ENCODE peak calls at places on chromosomes 12 and 14, in six cellular contexts. V is mammary epithelial cell, X is right atrium auricular region, F is endothelial cell of umbilical vein, E is astrocyte of the spinal cord, C is mesendoderm. M is an unnamed sample.

GRCh38 chr12:19547258-19547657 is 108.0 kb downstream of the AEBP2 start:
- DNase-seq in C (no peak), E (peak; percentile 43), V (no peak), X (no peak), F (peak; percentile 85), M (peak; percentile 84)

GRCh38 chr12:117155278-117156060 is 34.8 kb downstream of the FBXO21 start:
- DNase-seq in C (peak; percentile 99), E (peak; percentile 37), V (peak; percentile 80), X (no peak), F (peak; percentile 12), M (peak; percentile 39)

GRCh38 chr14:52112336-52113018 is 43.6 kb upstream of the NID2 start:
- DNase-seq in X (no peak), V (peak; percentile 87), E (peak; percentile 40), F (no peak), C (no peak), M (peak; percentile 47)

GRCh38 chr12:52362118-52362726 is 5.1 kb downstream of the KRT85 start:
- DNase-seq in E (no peak), F (no peak), C (peak; percentile 13), X (no peak), V (no peak), M (no peak)

GRCh38 chr12:111076611-111077451 is 156.5 kb upstream of the MYL2 start:
- DNase-seq in E (no peak), V (no peak), X (no peak), F (no peak), C (no peak), M (no peak)

GRCh38 chr12:104612381-104612780 is 155.6 kb downstream of the CHST11 start:
- DNase-seq in V (no peak), C (no peak), F (no peak), X (no peak), E (no peak), M (no peak)

GRCh38 chr12:17235996-17236395 is 630.0 kb upstream of the LMO3 start:
- DNase-seq in C (peak; percentile 54), V (no peak), X (no peak), F (no peak), E (no peak), M (no peak)

GRCh38 chr12:852864-853263 is 96.6 kb downstream of the RAD52 start:
- DNase-seq in V (no peak), X (no peak), C (no peak), F (no peak), E (no peak), M (no peak)

GRCh38 chr12:114955414-114956014 is 271.5 kb upstream of the TBX3 start:
- DNase-seq in X (no peak), V (peak; percentile 6), E (no peak), F (no peak), C (no peak), M (peak; percentile 43)

GRCh38 chr12:56829908-56830307 is 66.8 kb downstream of the HSD17B6 start:
- DNase-seq in F (no peak), C (no peak), V (no peak), X (no peak), E (no peak), M (no peak)

GRCh38 chr12:116687888-116688287 is 50.0 kb downstream of the SPRING1 start:
- DNase-seq in X (no peak), V (no peak), F (peak; percentile 28), E (no peak), C (peak; percentile 95), M (peak; percentile 34)

GRCh38 chr12:27696864-27697564 is 767 bp downstream of the REP15 start:
- DNase-seq in V (no peak), X (no peak), F (no peak), E (no peak), C (no peak), M (no peak)

GRCh38 chr14:49619730-49620129 is 696 bp downstream of the RPL36AL start:
- DNase-seq in X (no peak), F (no peak), E (no peak), V (no peak), C (no peak), M (no peak)

GRCh38 chr14:52043690-52044089 is 25.2 kb downstream of the NID2 start:
- DNase-seq in F (peak; percentile 37), C (peak; percentile 67), V (no peak), E (no peak), X (no peak), M (peak; percentile 57)

GRCh38 chr12:94980577-94980976 is 22.9 kb downstream of the NDUFA12 start:
- DNase-seq in F (peak; percentile 34), C (no peak), E (peak; percentile 56), V (no peak), X (no peak), M (peak; percentile 75)

GRCh38 chr12:561908-562593 is 101.2 kb downstream of the NINJ2 start:
- DNase-seq in X (no peak), C (no peak), E (no peak), V (no peak), F (no peak), M (no peak)

GRCh38 chr12:109020750-109021380 is at the start of gene SVOP:
- DNase-seq in V (peak; percentile 65), E (peak; percentile 84), X (peak; percentile 67), C (peak; percentile 93), F (peak; percentile 75), M (peak; percentile 88)

GRCh38 chr14:21385170-21385904 is 1.5 kb upstream of the SUPT16H start:
- DNase-seq in V (no peak), F (no peak), E (no peak), C (no peak), X (no peak), M (no peak)

GRCh38 chr14:28603606-28604005 is 163.0 kb upstream of the FOXG1 start:
- DNase-seq in C (no peak), X (no peak), E (no peak), V (peak; percentile 29), F (no peak), M (no peak)

GRCh38 chr12:86671001-86671400 is 414.8 kb upstream of the MGAT4C start:
- DNase-seq in V (no peak), C (no peak), X (no peak), F (no peak), E (no peak), M (no peak)

GRCh38 chr12:45191239-45191638 is 24.7 kb upstream of the ANO6 start:
- DNase-seq in V (peak; percentile 29), E (peak; percentile 37), F (peak; percentile 35), C (no peak), X (no peak), M (peak; percentile 43)

GRCh38 chr12:97181571-97182265 is 274.7 kb downstream of the NEDD1 start:
- DNase-seq in E (no peak), C (peak; percentile 47), V (no peak), X (no peak), F (peak; percentile 24), M (no peak)

GRCh38 chr14:50773632-50774541 is 57.1 kb downstream of the NIN start:
- DNase-seq in F (peak; percentile 60), C (peak; percentile 75), X (no peak), V (peak; percentile 59), E (peak; percentile 62), M (peak; percentile 70)

GRCh38 chr14:74049886-74050495 is 30.8 kb downstream of the BBOF1 start:
- DNase-seq in X (no peak), V (no peak), E (no peak), F (no peak), C (no peak), M (no peak)

DNA sequence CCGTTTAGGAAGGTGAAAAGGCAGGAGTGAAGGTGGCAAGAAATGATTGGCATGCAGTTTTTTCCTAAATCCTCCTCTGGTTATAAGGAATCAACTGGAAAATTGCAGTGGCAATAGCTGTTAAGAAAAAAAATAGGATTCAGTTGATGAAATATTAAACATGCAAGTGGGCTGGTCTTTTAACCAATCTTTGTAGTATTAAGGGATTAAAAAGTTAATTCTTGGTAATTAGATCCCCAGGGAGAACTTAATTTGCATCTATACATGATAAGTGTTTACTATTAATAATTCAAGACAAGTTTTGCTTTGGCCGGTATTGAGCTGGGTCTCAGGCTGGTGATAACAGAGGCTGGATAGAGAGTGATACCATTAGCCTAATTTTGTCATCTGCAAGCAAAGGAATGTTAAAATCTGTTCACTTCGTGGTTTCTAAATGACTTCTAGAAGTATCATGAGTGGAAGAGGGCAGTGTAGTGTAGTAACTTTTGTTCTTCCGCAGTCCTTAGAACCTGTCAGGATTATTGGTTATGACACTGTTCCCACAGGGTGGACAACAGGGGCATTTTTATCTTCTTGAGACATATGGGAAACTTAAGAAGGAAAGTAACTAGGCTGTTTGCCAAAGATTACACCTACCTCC is 118.5 kb downstream of the PRKCH start:
- DNase-seq in X (no peak), F (no peak), V (no peak), C (no peak), E (no peak), M (no peak)
- H3K4me3 ChIP-seq in X (no peak overlapping the region), F (no peak overlapping the region), V (no peak overlapping the region), C (no peak overlapping the region), E (no peak overlapping the region), M (no peak overlapping the region)

GRCh38 chr14:105481886-105482454 is 4.7 kb upstream of the CRIP1 start:
- DNase-seq in E (peak; percentile 97), V (peak; percentile 96), X (peak; percentile 99), F (peak; percentile 97), C (peak; percentile 98), M (peak; percentile 99)
- H3K4me3 ChIP-seq in E (no peak overlapping the region), V (no peak overlapping the region), X (peak overlapping the region; percentile 43), F (no peak overlapping the region), C (no peak overlapping the region), M (peak overlapping the region; percentile 59)

GRCh38 chr14:83885748-83886382 is 1644.1 kb upstream of the FLRT2 start:
- DNase-seq in V (no peak), F (no peak), X (no peak), E (no peak), C (no peak), M (no peak)
- H3K4me3 ChIP-seq in V (no peak overlapping the region), F (no peak overlapping the region), X (no peak overlapping the region), E (no peak overlapping the region), C (no peak overlapping the region), M (no peak overlapping the region)

GRCh38 chr14:68816943-68817430 is 24.1 kb upstream of the ZFP36L1 start:
- DNase-seq in X (peak; percentile 59), V (no peak), F (no peak), C (no peak), E (no peak), M (no peak)
- H3K4me3 ChIP-seq in X (peak overlapping the region; percentile 58), V (no peak overlapping the region), F (no peak overlapping the region), C (no peak overlapping the region), E (no peak overlapping the region), M (peak overlapping the region; percentile 14)

DNA sequence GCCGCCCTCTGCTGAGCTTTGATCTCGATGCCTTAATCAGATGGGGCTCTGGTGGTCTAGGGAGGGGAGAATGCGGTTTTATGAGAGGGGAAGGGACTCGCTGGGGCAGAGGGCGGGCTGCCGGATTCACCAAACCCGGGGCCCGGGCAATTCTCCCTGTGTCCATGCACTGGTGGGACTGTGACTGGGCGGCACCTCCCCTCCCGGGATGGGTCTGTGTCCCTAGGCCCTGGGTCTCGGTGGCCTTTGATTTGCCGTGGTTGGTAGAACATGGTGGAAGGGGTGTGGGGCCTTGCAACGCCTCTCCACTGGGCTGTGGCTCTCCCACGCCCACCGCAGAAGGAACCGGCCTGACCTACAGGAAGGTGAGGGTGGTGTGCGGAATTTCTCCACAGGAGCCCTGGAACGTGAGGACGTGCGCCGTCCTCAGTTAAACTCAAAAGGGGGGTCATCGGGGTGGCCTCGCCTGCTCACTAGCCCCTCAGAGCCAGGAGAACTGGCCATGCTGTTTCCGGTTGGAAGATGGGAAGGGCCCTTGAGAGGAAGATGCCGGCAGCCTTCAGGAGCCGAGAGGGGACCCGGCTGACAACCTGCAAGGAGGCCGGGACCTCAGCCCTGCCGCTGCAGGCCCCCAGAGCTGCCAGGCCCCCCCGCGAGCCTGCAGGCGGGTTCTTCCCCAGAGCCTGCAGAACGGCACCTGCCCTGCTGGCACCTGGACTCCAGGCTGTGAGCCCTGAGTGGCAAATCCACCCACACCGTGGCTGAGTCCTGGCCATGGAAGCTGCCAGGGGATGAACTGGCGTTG is 43.6 kb downstream of the NOC4L start:
- DNase-seq in C (no peak), X (no peak), V (no peak), F (no peak), E (no peak), M (no peak)
- H3K4me3 ChIP-seq in C (no peak overlapping the region), X (no peak overlapping the region), V (no peak overlapping the region), F (no peak overlapping the region), E (no peak overlapping the region), M (no peak overlapping the region)

M was measured in choroid plexus epithelial cell.